ENCODE peak calls at places on chromosomes 16 and 17, in eight cellular contexts. R, H, T, W, A, D, E and Z are unnamed samples.

GRCh38 chr16:88063201-88063773 is 112.1 kb downstream of the BANP start:
- DNase-seq in R (peak; percentile 82), H (no peak), T (no peak), W (peak; percentile 91), A (peak; percentile 82), D (no peak), E (no peak), Z (peak; percentile 56)

GRCh38 chr17:39551879-39552278 is 55.8 kb downstream of the NEUROD2 start:
- DNase-seq in R (peak; percentile 22), H (no peak), T (no peak), W (no peak), A (no peak), D (no peak), E (no peak), Z (no peak)

GRCh38 chr17:28390563-28390962 is 15.4 kb downstream of the SLC46A1 start:
- DNase-seq in R (no peak), H (no peak), T (no peak), W (no peak), A (no peak), D (no peak), E (no peak), Z (no peak)

GRCh38 chr17:32634167-32634566 is 147.4 kb downstream of the CDK5R1 start:
- DNase-seq in R (no peak), H (no peak), T (no peak), W (no peak), A (no peak), D (no peak), E (no peak), Z (no peak)

GRCh38 chr17:66348605-66349165 is 46.3 kb downstream of the PRKCA start:
- DNase-seq in R (peak; percentile 81), H (no peak), T (peak; percentile 58), W (peak; percentile 81), A (no peak), D (peak; percentile 69), E (no peak), Z (no peak)

GRCh38 chr16:89319883-89320716 is 102.6 kb downstream of the ZNF778 start:
- DNase-seq in R (peak; percentile 71), H (no peak), T (peak; percentile 76), W (peak; percentile 78), A (peak; percentile 90), D (peak; percentile 82), E (peak; percentile 41), Z (peak; percentile 79)

GRCh38 chr17:51666971-51667721 is 406.8 kb downstream of the UTP18 start:
- DNase-seq in R (no peak), H (no peak), T (no peak), W (no peak), A (no peak), D (no peak), E (no peak), Z (no peak)

GRCh38 chr17:8131844-8132441 is 8.0 kb upstream of the HES7 start:
- DNase-seq in R (no peak), H (no peak), T (no peak), W (no peak), A (peak; percentile 5), D (no peak), E (no peak), Z (no peak)

GRCh38 chr16:89502319-89502843 is 5.8 kb upstream of the SPG7 start:
- DNase-seq in R (peak; percentile 41), H (no peak), T (peak; percentile 91), W (no peak), A (no peak), D (peak; percentile 85), E (no peak), Z (no peak)

GRCh38 chr17:45232514-45233422 is 11.1 kb downstream of the FMNL1 start:
- DNase-seq in R (no peak), H (no peak), T (no peak), W (no peak), A (no peak), D (no peak), E (no peak), Z (peak; percentile 66)
- H3K27ac ChIP-seq in R (no peak overlapping the region), H (no peak overlapping the region), T (no peak overlapping the region), W (no peak overlapping the region), A (no peak overlapping the region), D (peak overlapping the region; percentile 97), E (no peak overlapping the region), Z (peak overlapping the region; percentile 99)

DNA sequence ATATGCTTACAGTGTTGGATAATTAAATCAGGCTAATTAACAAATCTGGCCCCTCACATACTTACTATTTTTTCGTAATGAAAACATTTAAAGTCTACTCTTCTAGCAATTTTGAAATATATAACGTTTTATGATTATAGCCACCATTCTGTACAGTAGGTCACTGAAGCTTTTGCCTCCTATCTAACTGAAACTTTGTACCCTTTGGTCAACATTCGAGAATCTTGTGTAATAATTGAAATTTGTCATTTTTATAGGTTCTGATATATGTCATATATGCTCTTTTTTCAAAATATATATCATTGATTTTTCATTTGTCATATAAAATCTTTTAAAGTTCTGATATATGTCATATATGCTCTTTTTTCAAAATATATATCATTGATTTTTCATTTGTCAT is 12.7 kb downstream of the PHKB start:
- DNase-seq in R (no peak), H (no peak), T (no peak), W (no peak), A (no peak), D (no peak), E (no peak), Z (no peak)
- H3K27ac ChIP-seq in R (no peak overlapping the region), H (no peak overlapping the region), T (no peak overlapping the region), W (no peak overlapping the region), A (no peak overlapping the region), D (no peak overlapping the region), E (no peak overlapping the region), Z (no peak overlapping the region)

GRCh38 chr16:84738255-84739038 is 38.6 kb downstream of the USP10 start:
- DNase-seq in R (peak; percentile 84), H (peak; percentile 81), T (peak; percentile 79), W (peak; percentile 79), A (peak; percentile 86), D (peak; percentile 84), E (peak; percentile 58), Z (peak; percentile 85)

GRCh38 chr16:84741351-84741791 is 41.6 kb downstream of the USP10 start:
- DNase-seq in R (peak; percentile 43), H (no peak), T (no peak), W (peak; percentile 33), A (no peak), D (no peak), E (no peak), Z (no peak)

GRCh38 chr16:84740596-84741071 is 40.8 kb downstream of the USP10 start:
- DNase-seq in R (no peak), H (no peak), T (no peak), W (peak; percentile 31), A (no peak), D (no peak), E (peak; percentile 36), Z (no peak)

GRCh38 chr16:84737658-84738057 is 37.9 kb downstream of the USP10 start:
- DNase-seq in R (no peak), H (no peak), T (peak; percentile 55), W (no peak), A (no peak), D (no peak), E (no peak), Z (no peak)

DNA sequence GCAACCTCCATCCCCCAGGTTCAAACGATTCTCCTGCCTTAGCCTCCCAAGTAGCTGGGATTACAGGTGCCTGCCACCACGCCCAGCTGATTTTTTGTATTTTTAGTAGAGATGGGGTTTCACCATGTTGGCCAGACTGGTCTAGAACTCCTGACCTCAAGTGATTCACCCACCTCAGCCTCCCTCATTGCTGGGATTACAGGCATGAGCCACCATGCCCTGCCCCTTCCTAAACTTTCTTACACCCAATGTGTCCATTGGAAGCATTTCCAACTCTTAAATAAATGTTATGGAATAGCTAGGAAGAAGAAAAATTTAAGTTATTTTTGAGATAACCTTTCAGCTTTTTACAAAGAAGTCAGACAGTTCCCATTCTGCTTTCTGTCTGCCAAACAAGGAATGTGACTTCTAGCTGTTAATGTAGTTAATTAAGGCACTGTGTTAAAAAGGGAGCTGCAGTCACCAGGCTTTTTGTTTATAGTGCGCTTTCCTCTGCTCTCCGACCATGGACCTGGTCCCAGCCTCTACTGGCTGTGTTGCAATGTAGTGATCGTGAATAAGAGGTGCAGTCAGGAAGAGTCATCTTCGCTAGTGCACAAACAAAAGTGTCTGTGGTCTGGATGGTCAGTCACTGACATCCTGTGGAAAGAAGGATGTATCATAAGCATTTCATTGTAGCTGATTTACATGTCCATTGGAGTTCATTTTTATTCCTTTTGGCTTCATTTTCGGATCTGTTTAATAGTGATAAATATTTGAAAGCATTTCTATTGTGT is 39.7 kb downstream of the USP10 start:
- DNase-seq in R (peak; percentile 60), H (no peak), T (no peak), W (peak; percentile 78), A (no peak), D (no peak), E (no peak), Z (no peak)
- H3K27ac ChIP-seq in R (no peak overlapping the region), H (no peak overlapping the region), T (no peak overlapping the region), W (peak overlapping the region; percentile 76), A (no peak overlapping the region), D (no peak overlapping the region), E (no peak overlapping the region), Z (no peak overlapping the region)

GRCh38 chr17:6079155-6079554 is 9.0 kb downstream of the WSCD1 start:
- DNase-seq in R (no peak), H (no peak), T (no peak), W (no peak), A (no peak), D (no peak), E (no peak), Z (no peak)
- H3K27ac ChIP-seq in R (no peak overlapping the region), H (no peak overlapping the region), T (no peak overlapping the region), W (no peak overlapping the region), A (no peak overlapping the region), D (no peak overlapping the region), E (no peak overlapping the region), Z (peak overlapping the region; percentile 22)

DNA sequence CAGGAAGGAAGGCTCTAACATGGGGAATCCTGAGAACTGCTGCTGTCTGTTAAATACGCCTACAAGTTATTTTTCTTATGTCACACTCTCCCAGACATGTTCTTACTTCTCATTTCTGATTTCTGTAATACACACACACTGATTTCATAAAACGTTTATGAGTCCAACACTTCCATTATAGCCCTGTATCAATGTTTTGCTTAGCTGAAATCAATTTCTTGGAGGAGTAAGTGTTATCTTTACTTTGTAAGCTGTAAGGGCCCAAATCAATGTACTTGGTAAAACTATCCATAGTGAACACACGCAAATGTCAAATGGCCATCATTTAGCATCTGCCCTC is 781 bp upstream of the NARF start:
- DNase-seq in R (no peak), H (no peak), T (no peak), W (no peak), A (no peak), D (no peak), E (no peak), Z (no peak)
- H3K27ac ChIP-seq in R (peak overlapping the region; percentile 100), H (peak overlapping the region; percentile 94), T (peak overlapping the region; percentile 100), W (peak overlapping the region; percentile 92), A (peak overlapping the region; percentile 98), D (peak overlapping the region; percentile 97), E (peak overlapping the region; percentile 100), Z (peak overlapping the region; percentile 99)

GRCh38 chr17:34237458-34237857 is 17.6 kb upstream of the CCL2 start:
- DNase-seq in R (no peak), H (no peak), T (no peak), W (no peak), A (no peak), D (no peak), E (no peak), Z (no peak)
- H3K27ac ChIP-seq in R (no peak overlapping the region), H (no peak overlapping the region), T (peak overlapping the region; percentile 7), W (no peak overlapping the region), A (no peak overlapping the region), D (no peak overlapping the region), E (peak overlapping the region; percentile 88), Z (no peak overlapping the region)